ENCODE peak calls at places on chromosomes 11 and 22, in five cellular contexts. X is astrocyte of the cerebellum, Y is right atrium auricular region, A is upper lobe of right lung, O is neural progenitor cell. K is an unnamed sample.

GRCh38 chr11:79371724-79372123 is 69.1 kb downstream of the TENM4 start:
- DNase-seq in X (no peak), Y (no peak), A (no peak), O (no peak), K (no peak)

GRCh38 chr11:47980907-47981621 is 705 bp downstream of the PTPRJ start:
- DNase-seq in X (no peak), Y (no peak), A (peak; percentile 82), O (peak; percentile 88), K (peak; percentile 53)

GRCh38 chr22:48098243-48098935 is 1335.9 kb downstream of the TBC1D22A start:
- DNase-seq in X (no peak), Y (no peak), A (no peak), O (no peak), K (no peak)

GRCh38 chr11:72078477-72078876 is 1.9 kb downstream of the NUMA1 start:
- DNase-seq in X (no peak), Y (no peak), A (no peak), O (no peak), K (no peak)

GRCh38 chr11:30753504-30753903 is 167.4 kb upstream of the MPPED2 start:
- DNase-seq in X (no peak), Y (no peak), A (no peak), O (no peak), K (no peak)

GRCh38 chr22:43232445-43232844 is 45.5 kb upstream of the TTLL12 start:
- DNase-seq in X (no peak), Y (no peak), A (no peak), O (no peak), K (no peak)

GRCh38 chr11:75022759-75023396 is 34.1 kb downstream of the NEU3 start:
- DNase-seq in X (peak; percentile 68), Y (peak; percentile 80), A (peak; percentile 83), O (peak; percentile 82), K (peak; percentile 61)

GRCh38 chr11:61095022-61095421 is 7.3 kb upstream of the CD5 start:
- DNase-seq in X (no peak), Y (no peak), A (no peak), O (no peak), K (no peak)

GRCh38 chr11:60985991-60986915 is 14.8 kb downstream of the CD6 start:
- DNase-seq in X (no peak), Y (no peak), A (peak; percentile 79), O (no peak), K (no peak)

GRCh38 chr11:65588199-65589054 is 7.2 kb downstream of the KCNK7 start:
- DNase-seq in X (no peak), Y (no peak), A (peak; percentile 79), O (peak; percentile 76), K (peak; percentile 76)

GRCh38 chr11:113242767-113243397 is 71.5 kb upstream of the TTC12 start:
- DNase-seq in X (peak; percentile 43), Y (no peak), A (no peak), O (peak; percentile 44), K (no peak)

GRCh38 chr11:130211781-130212401 is 52.3 kb downstream of the ST14 start:
- DNase-seq in X (no peak), Y (peak; percentile 53), A (peak; percentile 60), O (no peak), K (peak; percentile 10)

GRCh38 chr11:14500181-14500651 is 605 bp upstream of the COPB1 start:
- DNase-seq in X (no peak), Y (no peak), A (no peak), O (peak; percentile 24), K (no peak)

GRCh38 chr11:71558996-71559395 is 6.4 kb upstream of the KRTAP5-10 start:
- DNase-seq in X (no peak), Y (no peak), A (no peak), O (no peak), K (no peak)

GRCh38 chr11:128424867-128425285 is 162.5 kb downstream of the ETS1 start:
- DNase-seq in X (no peak), Y (peak; percentile 76), A (no peak), O (no peak), K (no peak)

GRCh38 chr22:35037089-35037488 is 28.9 kb upstream of the ISX start:
- DNase-seq in X (no peak), Y (no peak), A (no peak), O (peak; percentile 65), K (no peak)

GRCh38 chr22:39314251-39314971 is 5.0 kb downstream of the RPL3 start:
- DNase-seq in X (no peak), Y (no peak), A (no peak), O (no peak), K (no peak)

GRCh38 chr22:43967069-43967468 is 11.8 kb downstream of the SAMM50 start:
- DNase-seq in X (no peak), Y (no peak), A (no peak), O (no peak), K (no peak)

GRCh38 chr11:73461335-73461840 is 85.2 kb downstream of the RELT start:
- DNase-seq in X (no peak), Y (no peak), A (no peak), O (no peak), K (no peak)

GRCh38 chr11:4111834-4112233 is 17.2 kb downstream of the RRM1 start:
- DNase-seq in X (no peak), Y (no peak), A (no peak), O (no peak), K (no peak)
- TF ChIP-seq CTCF in X (no peak), Y (no peak), A (no peak), O (no peak), K (no peak)

GRCh38 chr22:44970291-44970690 is 39.5 kb downstream of the PHF21B start:
- DNase-seq in X (no peak), Y (no peak), A (no peak), O (no peak), K (no peak)

GRCh38 chr22:44971651-44972362 is 38.0 kb downstream of the PHF21B start:
- DNase-seq in X (no peak), Y (no peak), A (no peak), O (no peak), K (no peak)

GRCh38 chr22:44969817-44970216 is 40.0 kb downstream of the PHF21B start:
- DNase-seq in X (no peak), Y (no peak), A (no peak), O (no peak), K (no peak)

GRCh38 chr22:44965171-44965570 is 44.6 kb downstream of the PHF21B start:
- DNase-seq in X (no peak), Y (no peak), A (no peak), O (no peak), K (no peak)

GRCh38 chr22:44968736-44969135 is 41.1 kb downstream of the PHF21B start:
- DNase-seq in X (no peak), Y (no peak), A (no peak), O (peak; percentile 42), K (no peak)
- TF ChIP-seq CTCF in X (peak; percentile 20), Y (no peak), A (no peak), O (peak; percentile 40), K (no peak)

DNA sequence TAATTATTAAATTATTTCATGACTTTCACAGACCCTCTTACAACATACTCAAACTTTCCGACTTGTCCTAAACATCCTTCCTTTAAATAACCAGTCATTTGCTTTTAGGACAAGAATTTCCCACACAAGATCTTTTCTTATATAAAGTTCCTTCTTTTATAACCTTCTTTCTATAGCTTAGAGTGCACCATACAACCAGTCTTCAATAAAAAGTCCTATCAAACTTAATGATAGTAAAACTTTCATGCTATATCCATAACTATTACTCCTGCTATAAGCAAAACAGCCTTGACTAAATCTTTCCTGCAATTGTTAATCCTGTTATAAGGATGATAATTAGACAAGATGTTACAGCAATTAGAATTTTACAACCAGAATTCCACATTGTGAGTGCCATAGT is 47.4 kb downstream of the ZNF280B start:
- DNase-seq in X (no peak), Y (no peak), A (no peak), O (no peak), K (no peak)
- TF ChIP-seq CTCF in X (no peak), Y (no peak), A (no peak), O (no peak), K (no peak)

DNA sequence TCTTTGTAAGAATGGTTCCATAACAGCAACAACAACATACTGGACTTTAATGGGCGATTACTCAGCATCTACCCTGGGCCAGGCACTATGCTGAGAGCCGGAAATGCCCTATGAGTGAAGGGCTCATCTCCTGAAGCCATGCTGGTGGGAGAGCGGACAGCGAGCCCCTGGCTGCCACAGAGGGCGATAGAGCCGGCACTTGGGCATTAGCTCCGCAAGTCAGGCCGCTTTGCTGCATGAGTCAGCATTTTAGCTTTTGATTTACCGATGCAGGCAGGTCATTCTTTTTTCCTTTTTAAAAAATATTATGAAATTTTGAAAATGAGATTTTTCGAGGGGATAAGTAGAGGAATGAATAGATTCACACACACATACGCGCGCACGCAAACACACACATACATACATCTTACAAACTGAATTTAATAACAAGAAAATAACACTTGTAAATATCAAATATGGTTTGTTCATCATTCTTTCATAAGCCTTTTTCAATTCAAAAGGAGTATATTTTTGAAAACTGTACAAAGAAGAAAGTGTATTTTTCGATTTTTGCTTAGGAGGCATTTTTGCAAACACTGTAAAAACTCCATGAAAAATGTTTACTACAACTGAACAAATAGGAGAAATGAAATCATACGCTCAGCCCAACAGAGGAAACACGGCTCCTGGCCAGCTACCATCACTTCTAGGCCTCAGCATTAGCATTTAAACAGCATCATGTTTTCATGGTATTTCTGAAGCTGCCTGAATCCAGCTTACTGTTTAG is 667.3 kb downstream of the OPCML start:
- DNase-seq in X (no peak), Y (no peak), A (no peak), O (peak; percentile 68), K (no peak)
- TF ChIP-seq CTCF in X (no peak), Y (no peak), A (no peak), O (peak; percentile 45), K (no peak)

DNA sequence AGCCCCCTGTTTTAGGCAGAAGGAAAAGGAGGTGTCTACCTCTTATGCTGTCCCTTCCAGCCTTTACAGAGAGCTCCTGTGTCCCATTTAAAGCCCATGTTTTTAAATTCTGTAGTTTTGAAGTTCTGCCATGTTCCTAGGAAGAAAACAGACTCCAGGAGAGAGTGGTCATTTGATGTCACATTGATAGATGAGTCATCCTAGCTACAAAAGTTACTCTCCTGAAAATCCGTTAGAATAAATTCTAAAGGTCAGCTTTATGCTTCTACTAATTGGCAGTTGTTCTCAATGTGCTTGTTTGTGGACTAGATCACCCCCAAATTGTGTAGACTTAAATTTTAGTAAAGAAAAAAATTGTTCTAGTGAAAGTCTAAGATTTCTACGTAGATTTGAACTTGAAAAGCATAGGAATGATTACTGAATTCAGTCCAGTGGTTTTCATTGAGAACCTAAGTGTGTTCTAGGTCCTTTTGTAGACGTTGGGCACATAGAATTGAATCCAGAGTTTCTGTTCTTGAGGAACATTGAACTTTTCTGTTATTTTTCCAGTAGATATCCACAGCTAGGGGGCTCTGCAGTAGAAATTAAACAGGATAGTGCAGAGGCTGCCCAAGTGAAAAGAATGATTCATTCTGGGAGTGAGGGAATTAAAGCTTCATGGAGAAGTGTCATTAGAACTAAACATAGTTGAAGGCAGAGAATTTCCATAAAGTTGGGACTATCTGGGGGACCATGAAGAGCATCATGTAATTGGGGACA is 140.6 kb upstream of the RASSF10 start:
- DNase-seq in X (no peak), Y (no peak), A (no peak), O (no peak), K (no peak)
- TF ChIP-seq CTCF in X (peak; percentile 32), Y (peak; percentile 48), A (no peak), O (peak; percentile 33), K (no peak)

K was measured in activated B cell treated with CpG ODN at 0.5 μM for 24 hours.